ENCODE peak calls at places on chromosomes 11 and 22, in eight cellular contexts. M, Y, X, Z, R, P, N and O are unnamed samples.

GRCh38 chr11:120532511-120533196 is 21.1 kb downstream of the GRIK4 start:
- DNase-seq in X (peak), N (peak), Z (no peak), M (no peak), Y (no peak), R (peak), P (peak), O (no peak)

GRCh38 chr11:2428322-2428795 is 16.0 kb downstream of the TRPM5 start:
- DNase-seq in M (peak), Z (peak), N (peak), R (peak), X (peak), Y (peak), P (peak), O (peak)

GRCh38 chr11:87851234-87851633 is 324.0 kb downstream of the RAB38 start:
- DNase-seq in Z (no peak), P (no peak), X (peak), N (no peak), R (peak), Y (peak), M (no peak), O (no peak)

GRCh38 chr11:93100211-93100610 is 97.6 kb downstream of the SLC36A4 start:
- DNase-seq in M (no peak), R (peak), P (peak), X (peak), Z (no peak), Y (no peak), N (no peak), O (no peak)

GRCh38 chr11:87366766-87367405 is 329.2 kb downstream of the TMEM135 start:
- DNase-seq in R (no peak), N (no peak), Y (no peak), M (no peak), X (peak), P (no peak), Z (no peak), O (no peak)

GRCh38 chr22:27866136-27867091 is 52.6 kb downstream of the PITPNB start:
- DNase-seq in Y (peak), P (peak), N (no peak), X (peak), Z (no peak), R (peak), M (no peak), O (no peak)

GRCh38 chr11:128904303-128904871 is 13.2 kb downstream of the KCNJ5 start:
- DNase-seq in R (no peak), P (no peak), Z (no peak), X (peak), M (no peak), Y (no peak), N (no peak), O (no peak)

GRCh38 chr11:126153999-126154398 is 57.5 kb downstream of the RPUSD4 start:
- DNase-seq in X (peak), Y (peak), R (peak), M (no peak), Z (no peak), N (no peak), P (peak), O (no peak)

GRCh38 chr11:48114740-48115139 is 101.9 kb upstream of the OR4B1 start:
- DNase-seq in Y (no peak), X (no peak), Z (no peak), P (no peak), R (no peak), M (no peak), N (no peak), O (no peak)

GRCh38 chr11:97289823-97290222 is 900.0 kb downstream of the JRKL start:
- DNase-seq in X (no peak), R (no peak), Z (no peak), P (no peak), N (no peak), M (no peak), Y (no peak), O (no peak)

GRCh38 chr11:103202048-103202651 is 92.9 kb downstream of the DYNC2H1 start:
- DNase-seq in X (peak), R (peak), N (no peak), Z (no peak), P (peak), M (no peak), Y (peak), O (no peak)

GRCh38 chr11:43925932-43926505 is 16.4 kb upstream of the C11orf96 start:
- DNase-seq in X (no peak), M (no peak), R (no peak), Z (no peak), Y (no peak), N (no peak), P (no peak), O (no peak)

GRCh38 chr22:37182949-37183245 is 5.2 kb downstream of the C1QTNF6 start:
- DNase-seq in Y (no peak), N (no peak), P (no peak), R (no peak), X (no peak), M (no peak), Z (peak), O (no peak)

GRCh38 chr22:44304354-44304753 is 8.4 kb downstream of the SHISAL1 start:
- DNase-seq in R (peak), X (peak), M (no peak), P (peak), Y (peak), N (no peak), Z (no peak), O (no peak)

GRCh38 chr11:103994111-103994510 is 42.3 kb upstream of the DDI1 start:
- DNase-seq in N (no peak), Z (no peak), M (no peak), Y (no peak), R (no peak), X (peak), P (no peak), O (no peak)

GRCh38 chr22:43878079-43878795 is 13.6 kb downstream of the PNPLA5 start:
- DNase-seq in Z (no peak), Y (no peak), P (peak), M (no peak), X (peak), N (no peak), R (peak), O (no peak)

GRCh38 chr11:3834349-3835099 is 6.2 kb downstream of the RHOG start:
- DNase-seq in Z (peak), X (no peak), R (no peak), P (peak), M (no peak), Y (no peak), N (peak), O (no peak)

GRCh38 chr11:30545507-30545906 is 40.6 kb downstream of the MPPED2 start:
- DNase-seq in M (no peak), N (no peak), X (no peak), Y (no peak), P (no peak), R (no peak), Z (no peak), O (no peak)

GRCh38 chr22:45885941-45886395 is 91.0 kb downstream of the WNT7B start:
- DNase-seq in Y (no peak), Z (no peak), R (no peak), P (no peak), M (no peak), X (no peak), N (no peak), O (no peak)

GRCh38 chr11:57417056-57417455 is 9.9 kb downstream of the SLC43A3 start:
- DNase-seq in Z (no peak), P (peak), M (no peak), N (no peak), X (peak), R (peak), Y (no peak), O (no peak)

GRCh38 chr22:17695986-17696385 is 57.4 kb downstream of the BCL2L13 start:
- DNase-seq in P (no peak), M (no peak), Z (no peak), Y (no peak), N (no peak), R (no peak), X (no peak), O (no peak)

GRCh38 chr11:95734009-95734572 is 55.5 kb downstream of the FAM76B start:
- DNase-seq in Z (no peak), N (no peak), X (no peak), Y (no peak), R (no peak), P (no peak), M (no peak), O (no peak)

GRCh38 chr22:19514831-19515565 is 9.2 kb downstream of the CLDN5 start:
- DNase-seq in N (no peak), M (no peak), R (peak), Z (no peak), Y (no peak), P (no peak), X (peak), O (no peak)

GRCh38 chr22:45302047-45302446 is 7.7 kb upstream of the FAM118A start:
- DNase-seq in N (no peak), R (peak), M (no peak), Z (no peak), X (peak), Y (peak), P (peak), O (no peak)

GRCh38 chr22:39496131-39496838 is 5.8 kb upstream of the MIEF1 start:
- DNase-seq in Z (no peak), X (peak), P (peak), Y (peak), M (peak), R (peak), N (peak), O (peak)

GRCh38 chr11:134882671-134883318 is 470.8 kb upstream of the B3GAT1 start:
- DNase-seq in N (no peak), Z (no peak), X (no peak), P (no peak), R (no peak), Y (no peak), M (no peak), O (no peak)

GRCh38 chr11:8025816-8026215 is 38.7 kb downstream of the EIF3F start:
- DNase-seq in Y (peak), X (peak), Z (no peak), N (no peak), P (peak), R (peak), M (no peak), O (no peak)

GRCh38 chr11:70854891-70855556 is 397.4 kb downstream of the SHANK2 start:
- DNase-seq in N (no peak), M (no peak), Z (no peak), P (no peak), X (no peak), Y (no peak), R (no peak), O (no peak)

GRCh38 chr11:100515087-100515486 is 172.0 kb upstream of the ARHGAP42 start:
- DNase-seq in P (peak), N (no peak), X (no peak), Y (peak), M (no peak), Z (no peak), R (peak), O (no peak)